ENCODE peak calls at places on chromosomes 13 and 19, in seven cellular contexts. Z, W, X, O, G, K and I are unnamed samples.

GRCh38 chr13:46015374-46015773 is 37.2 kb downstream of the ZC3H13 start:
- DNase-seq in Z (no peak), W (no peak), X (no peak), O (no peak), G (no peak), K (no peak), I (no peak)

GRCh38 chr19:12733369-12733896 is 1.1 kb downstream of the TRIR start:
- DNase-seq in Z (peak), W (no peak), X (no peak), O (peak), G (no peak), K (no peak), I (no peak)

GRCh38 chr13:101170306-101170705 is 246.0 kb downstream of the NALCN start:
- DNase-seq in Z (no peak), W (no peak), X (no peak), O (no peak), G (no peak), K (no peak), I (no peak)

GRCh38 chr19:49932041-49932451 is 2.7 kb upstream of the NUP62 start:
- DNase-seq in Z (no peak), W (no peak), X (no peak), O (no peak), G (no peak), K (no peak), I (no peak)

GRCh38 chr13:27040826-27041108 is 130.8 kb downstream of the USP12 start:
- DNase-seq in Z (no peak), W (no peak), X (no peak), O (no peak), G (no peak), K (no peak), I (no peak)

GRCh38 chr13:44271915-44272341 is 101.7 kb upstream of the SERP2 start:
- DNase-seq in Z (no peak), W (no peak), X (no peak), O (no peak), G (no peak), K (no peak), I (no peak)

GRCh38 chr13:112531263-112531794 is 56.6 kb downstream of the TUBGCP3 start:
- DNase-seq in Z (no peak), W (no peak), X (no peak), O (no peak), G (no peak), K (no peak), I (no peak)

GRCh38 chr19:47094557-47095517 is 18.7 kb downstream of the ZC3H4 start:
- DNase-seq in Z (peak), W (no peak), X (no peak), O (no peak), G (no peak), K (no peak), I (no peak)

GRCh38 chr13:48600374-48601364 is 53.1 kb upstream of the CYSLTR2 start:
- DNase-seq in Z (no peak), W (no peak), X (peak), O (peak), G (no peak), K (no peak), I (no peak)

GRCh38 chr19:53977429-53977990 is 13.9 kb upstream of the CACNG6 start:
- DNase-seq in Z (peak), W (peak), X (peak), O (peak), G (no peak), K (peak), I (peak)

GRCh38 chr13:78586706-78587105 is 16.6 kb downstream of the POU4F1 start:
- DNase-seq in Z (no peak), W (no peak), X (no peak), O (no peak), G (no peak), K (no peak), I (no peak)
- TF ChIP-seq CTCF in Z (peak), W (peak), X (no peak), O (peak), G (peak), K (no peak), I (no peak)

GRCh38 chr13:68808456-68808855 is 1299.2 kb upstream of the ATXN8OS start:
- DNase-seq in Z (no peak), W (no peak), X (no peak), O (no peak), G (no peak), K (no peak), I (no peak)

GRCh38 chr13:68806125-68806524 is 1301.5 kb upstream of the ATXN8OS start:
- DNase-seq in Z (no peak), W (no peak), X (no peak), O (no peak), G (no peak), K (no peak), I (no peak)

GRCh38 chr13:68813397-68813796 is 1294.2 kb upstream of the ATXN8OS start:
- DNase-seq in Z (no peak), W (no peak), X (no peak), O (no peak), G (no peak), K (no peak), I (no peak)

DNA sequence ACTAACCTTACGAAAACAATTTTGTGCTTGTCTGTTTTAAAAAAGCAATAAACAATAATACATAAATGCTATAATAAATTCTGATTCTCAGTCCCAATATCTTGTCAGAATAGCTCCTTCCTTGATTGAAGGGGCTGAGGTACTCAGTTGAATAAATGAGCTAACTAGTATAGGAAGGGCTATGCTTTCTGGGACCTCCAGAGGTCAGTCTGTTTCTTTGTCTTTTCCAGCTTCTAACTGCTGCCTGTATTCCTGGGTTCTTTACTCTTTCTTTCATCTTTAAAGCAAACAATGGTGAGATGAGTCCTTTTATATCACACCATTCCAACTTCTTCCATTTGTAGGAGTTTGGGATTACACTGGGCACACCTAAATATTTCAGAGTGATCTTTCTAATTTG is 1297.0 kb upstream of the ATXN8OS start:
- DNase-seq in Z (no peak), W (no peak), X (no peak), O (no peak), G (no peak), K (no peak), I (no peak)
- TF ChIP-seq CTCF in Z (no peak), W (peak), X (no peak), O (no peak), G (peak), K (no peak), I (no peak)

GRCh38 chr19:58519355-58520256 is at the start of gene ZBTB45:
- DNase-seq in Z (peak), W (peak), X (peak), O (peak), G (no peak), K (peak), I (peak)

GRCh38 chr19:58518261-58519086 is 1.1 kb downstream of the ZBTB45 start:
- DNase-seq in Z (peak), W (no peak), X (peak), O (peak), G (no peak), K (no peak), I (no peak)

GRCh38 chr19:58520257-58520599 is 618 bp upstream of the ZBTB45 start:
- DNase-seq in Z (no peak), W (no peak), X (no peak), O (no peak), G (no peak), K (no peak), I (no peak)

GRCh38 chr19:58516964-58517833 is 2.4 kb downstream of the ZBTB45 start:
- DNase-seq in Z (peak), W (no peak), X (peak), O (no peak), G (no peak), K (no peak), I (no peak)

GRCh38 chr19:58519087-58519354 is 589 bp downstream of the ZBTB45 start:
- DNase-seq in Z (peak), W (peak), X (peak), O (peak), G (no peak), K (peak), I (peak)
- TF ChIP-seq CTCF in Z (peak), W (peak), X (no peak), O (peak), G (peak), K (peak), I (no peak)

GRCh38 chr19:41937976-41938375 is 9.7 kb upstream of the ERFL start:
- DNase-seq in Z (no peak), W (no peak), X (no peak), O (no peak), G (no peak), K (no peak), I (no peak)
- TF ChIP-seq CTCF in Z (no peak), W (no peak), X (no peak), O (no peak), G (no peak), K (no peak), I (no peak)

GRCh38 chr19:3057275-3057714 is 5.0 kb downstream of the TLE5 start:
- DNase-seq in Z (no peak), W (no peak), X (peak), O (peak), G (no peak), K (peak), I (no peak)
- TF ChIP-seq CTCF in Z (no peak), W (no peak), X (peak), O (no peak), G (no peak), K (peak), I (no peak)

GRCh38 chr13:78658630-78659449 is at the start of gene OBI1:
- DNase-seq in Z (peak), W (peak), X (peak), O (peak), G (peak), K (peak), I (peak)

GRCh38 chr13:78662467-78662866 is 3.5 kb upstream of the OBI1 start:
- DNase-seq in Z (peak), W (no peak), X (no peak), O (no peak), G (no peak), K (no peak), I (no peak)

GRCh38 chr13:78659450-78660110 is 625 bp upstream of the OBI1 start:
- DNase-seq in Z (peak), W (no peak), X (no peak), O (peak), G (no peak), K (no peak), I (no peak)

GRCh38 chr13:78657699-78658629 is 991 bp downstream of the OBI1 start:
- DNase-seq in Z (peak), W (no peak), X (no peak), O (peak), G (no peak), K (no peak), I (no peak)

GRCh38 chr13:78660130-78660857 is 1.3 kb upstream of the OBI1 start:
- DNase-seq in Z (peak), W (no peak), X (peak), O (peak), G (no peak), K (no peak), I (no peak)
- TF ChIP-seq CTCF in Z (no peak), W (no peak), X (no peak), O (no peak), G (no peak), K (no peak), I (no peak)

GRCh38 chr19:57348136-57348535 is 2.9 kb upstream of the ZNF304 start:
- DNase-seq in Z (no peak), W (no peak), X (no peak), O (peak), G (no peak), K (no peak), I (no peak)

GRCh38 chr19:57350877-57351805 is at the start of gene ZNF304:
- DNase-seq in Z (peak), W (peak), X (peak), O (peak), G (peak), K (peak), I (peak)

GRCh38 chr19:57355916-57356315 is 4.8 kb downstream of the ZNF304 start:
- DNase-seq in Z (no peak), W (no peak), X (no peak), O (no peak), G (no peak), K (no peak), I (no peak)

GRCh38 chr19:57357406-57357805 is 5.9 kb upstream of the TRAPPC2B start:
- DNase-seq in Z (no peak), W (no peak), X (no peak), O (no peak), G (no peak), K (no peak), I (no peak)

GRCh38 chr19:57351867-57352266 is 796 bp downstream of the ZNF304 start:
- DNase-seq in Z (no peak), W (no peak), X (no peak), O (peak), G (no peak), K (no peak), I (no peak)
- TF ChIP-seq CTCF in Z (no peak), W (no peak), X (no peak), O (no peak), G (no peak), K (no peak), I (no peak)